ENCODE peak calls at places on chromosomes 1 and 21, in five cellular contexts. Q is H9, D is H1, Z is neuronal stem cell, M is IMR-90. L is an unnamed sample. For H3K9me3, the result is how much of the 10 kb centered on the place peaks cover.

GRCh38 chr1:161531986-161532875 is 7.9 kb downstream of the HSPA6 start:
- DNase-seq in D (no peak), Z (peak), M (peak), Q (peak), L (no peak)

GRCh38 chr1:167871331-167871730 is 42.6 kb downstream of the ADCY10 start:
- DNase-seq in M (peak), Q (no peak), D (no peak), Z (no peak), L (no peak)

GRCh38 chr1:17200756-17201155 is 4.2 kb upstream of the PADI1 start:
- DNase-seq in D (no peak), Z (no peak), Q (no peak), M (no peak), L (no peak)

GRCh38 chr1:12405325-12406217 is 175.7 kb downstream of the VPS13D start:
- DNase-seq in Q (no peak), M (peak), D (no peak), Z (no peak), L (peak)

GRCh38 chr21:37273440-37273839 is 6.3 kb upstream of the VPS26C start:
- DNase-seq in M (no peak), Q (no peak), Z (no peak), D (no peak), L (no peak)

GRCh38 chr1:221439734-221440436 is 302.0 kb downstream of the DUSP10 start:
- DNase-seq in Q (no peak), M (peak), D (no peak), Z (no peak), L (peak)

GRCh38 chr1:201713093-201713810 is 115.7 kb upstream of the IPO9 start:
- DNase-seq in M (peak), Q (no peak), Z (no peak), D (no peak), L (peak)

GRCh38 chr1:160149706-160150105 is 1.7 kb upstream of the ATP1A4 start:
- DNase-seq in Z (no peak), Q (no peak), D (no peak), M (peak), L (no peak)

GRCh38 chr1:30010506-30011106 is 712.8 kb downstream of the MATN1 start:
- DNase-seq in M (no peak), Q (no peak), D (no peak), Z (no peak), L (no peak)

GRCh38 chr21:35010450-35010849 is 38.7 kb downstream of the RUNX1 start:
- DNase-seq in D (no peak), Z (no peak), Q (no peak), M (no peak), L (no peak)

GRCh38 chr1:230753586-230754251 is 6.5 kb downstream of the CAPN9 start:
- DNase-seq in Q (peak), Z (peak), M (no peak), D (peak), L (peak)

GRCh38 chr1:175599212-175599681 is 144.1 kb downstream of the TNR start:
- DNase-seq in M (no peak), Z (peak), Q (peak), D (no peak), L (peak)

GRCh38 chr1:107669996-107670395 is 295.0 kb downstream of the VAV3 start:
- DNase-seq in D (no peak), Z (no peak), M (peak), Q (no peak), L (no peak)

GRCh38 chr1:204736861-204737260 is 51.3 kb upstream of the LRRN2 start:
- DNase-seq in Z (no peak), Q (no peak), D (no peak), M (no peak), L (no peak)

GRCh38 chr21:46130721-46131720 is 24.4 kb downstream of the FTCD start:
- DNase-seq in M (no peak), D (no peak), Q (no peak), Z (no peak), L (peak)

GRCh38 chr21:31310750-31311149 is 33.3 kb downstream of the TIAM1 start:
- DNase-seq in Z (no peak), M (peak), D (no peak), Q (no peak), L (peak)

GRCh38 chr1:178485467-178486098 is 11.2 kb downstream of the CLEC20A start:
- DNase-seq in D (no peak), Q (no peak), Z (no peak), M (no peak), L (no peak)

GRCh38 chr1:219792337-219793021 is 135.9 kb downstream of the SLC30A10 start:
- DNase-seq in Z (no peak), Q (no peak), M (peak), D (no peak), L (no peak)

GRCh38 chr1:30539856-30540243 is 183.5 kb downstream of the MATN1 start:
- DNase-seq in M (no peak), Q (no peak), D (no peak), Z (no peak), L (no peak)

GRCh38 chr21:41950941-41951408 is 2.8 kb downstream of the C2CD2 start:
- DNase-seq in Q (peak), M (no peak), Z (no peak), D (no peak), L (no peak)

GRCh38 chr1:49252917-49253316 is 476.2 kb upstream of the BEND5 start:
- DNase-seq in Q (no peak), D (no peak), Z (no peak), M (no peak), L (no peak)

GRCh38 chr1:49251385-49251784 is 474.7 kb upstream of the BEND5 start:
- DNase-seq in D (no peak), Q (peak), Z (no peak), M (no peak), L (no peak)
- H3K9me3 ChIP-seq in D (half or more), Q (under half), Z (under half), M (under half), L (under half)

GRCh38 chr1:240036526-240036925 is 55.2 kb upstream of the FMN2 start:
- DNase-seq in Z (no peak), D (no peak), Q (no peak), M (no peak), L (no peak)
- H2BK15ac ChIP-seq in Z (no peak), D (no peak), Q (no peak), M (no peak), L (no peak)

GRCh38 chr1:33163621-33164071 is 18.2 kb downstream of the TRIM62 start:
- DNase-seq in Z (no peak), D (no peak), Q (peak), M (peak), L (peak)

GRCh38 chr1:33167650-33168447 is 14.0 kb downstream of the TRIM62 start:
- DNase-seq in D (no peak), Z (no peak), Q (no peak), M (no peak), L (no peak)

GRCh38 chr1:33164120-33164519 is 17.7 kb downstream of the TRIM62 start:
- DNase-seq in D (no peak), Z (no peak), Q (no peak), M (no peak), L (no peak)

GRCh38 chr1:33165809-33166208 is 16.0 kb downstream of the TRIM62 start:
- DNase-seq in Q (no peak), D (no peak), Z (no peak), M (no peak), L (no peak)

DNA sequence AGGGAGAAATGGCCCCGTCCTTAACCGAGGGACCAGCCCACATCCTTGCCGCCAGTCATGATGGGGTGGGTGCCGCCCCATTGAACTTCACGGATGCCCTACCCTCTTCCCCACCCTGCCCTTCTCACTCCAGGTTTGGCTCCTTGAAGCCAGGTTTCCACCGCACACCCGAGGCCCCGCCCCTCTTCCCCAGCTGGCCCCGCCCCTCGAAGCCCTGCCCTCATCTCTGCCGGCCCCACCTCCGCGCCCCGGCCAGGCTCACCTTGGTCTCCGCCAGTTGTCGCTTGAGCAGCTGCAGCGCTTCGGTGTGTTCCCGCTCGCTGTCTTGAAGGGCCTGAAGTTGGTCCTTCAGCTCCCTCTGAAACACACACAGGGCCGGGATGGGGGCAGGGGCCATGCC is 16.6 kb downstream of the TRIM62 start:
- DNase-seq in M (no peak), D (no peak), Z (no peak), Q (peak), L (no peak)
- H4K8ac ChIP-seq in M (no peak), D (peak), Z (no peak), Q (no peak), L (peak)

GRCh38 chr1:163914785-163915413 is 593.1 kb downstream of the NUF2 start:
- DNase-seq in Q (no peak), D (no peak), M (no peak), Z (no peak), L (no peak)
- H3K9me3 ChIP-seq in Q (under half), D (under half), M (under half), Z (under half), L (under half)

GRCh38 chr1:43269627-43270375 is at the start of gene TMEM125:
- DNase-seq in Q (peak), Z (no peak), D (no peak), M (no peak), L (no peak)

GRCh38 chr1:43266881-43267280 is 2.9 kb upstream of the TMEM125 start:
- DNase-seq in D (no peak), Q (no peak), M (no peak), Z (no peak), L (no peak)

GRCh38 chr1:43265431-43265830 is 4.4 kb upstream of the TMEM125 start:
- DNase-seq in Q (no peak), D (no peak), Z (no peak), M (no peak), L (no peak)

GRCh38 chr1:43267291-43267805 is 2.4 kb upstream of the TMEM125 start:
- DNase-seq in D (no peak), M (peak), Q (peak), Z (no peak), L (peak)

DNA sequence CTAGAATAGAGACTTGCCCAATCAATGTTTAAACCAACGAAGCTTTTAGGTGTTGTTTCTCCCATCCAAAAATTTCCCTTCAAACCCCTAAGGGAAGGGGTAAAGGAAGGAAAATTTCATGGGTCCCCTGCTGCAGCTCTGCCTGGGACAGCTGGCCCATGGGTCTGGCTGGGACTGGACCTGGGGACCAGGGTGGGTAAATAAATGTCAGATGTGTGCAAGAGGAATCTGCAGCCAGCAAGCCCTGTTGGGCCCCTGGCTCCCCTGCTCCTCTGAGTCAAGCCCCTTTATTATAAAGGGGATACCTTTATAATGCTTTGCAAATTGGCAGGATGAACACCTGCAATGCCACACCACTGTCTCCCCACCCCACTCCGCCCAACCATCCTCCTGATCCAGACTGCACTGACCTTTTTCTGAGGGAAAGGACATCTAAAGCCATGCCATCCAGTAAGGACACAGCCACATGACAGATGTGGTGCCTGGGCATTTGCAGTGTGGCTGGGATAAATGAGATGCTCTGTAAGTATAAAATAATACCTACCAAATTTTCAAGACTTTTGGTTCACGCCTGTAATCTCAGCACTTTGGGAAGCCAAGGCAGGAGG is 1.9 kb upstream of the TMEM125 start:
- DNase-seq in Q (no peak), Z (no peak), D (no peak), M (no peak), L (no peak)
- H2BK15ac ChIP-seq in Q (no peak), Z (no peak), D (no peak), M (no peak), L (no peak)

DNA sequence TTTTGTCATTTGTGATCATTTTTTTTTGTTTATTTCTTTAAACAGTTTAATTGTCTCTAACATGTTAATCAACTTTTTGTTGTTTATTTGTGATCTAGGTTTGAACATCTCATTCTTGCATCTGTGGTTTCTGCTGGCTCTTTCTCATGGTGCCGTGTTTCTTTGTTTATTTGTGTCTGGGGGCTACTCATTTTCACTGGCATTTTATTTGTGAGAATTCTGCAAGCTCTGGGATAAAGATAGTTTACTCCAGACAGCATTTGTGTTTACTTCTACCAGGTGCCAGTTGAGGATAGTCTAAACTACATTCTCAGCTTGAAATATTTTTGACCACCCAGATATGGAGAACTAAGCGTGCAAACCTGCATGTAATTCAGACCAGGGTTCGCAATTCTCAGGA is 508.6 kb downstream of the KIF26B start:
- DNase-seq in Q (no peak), M (no peak), Z (no peak), D (no peak), L (peak)
- H4K8ac ChIP-seq in Q (no peak), M (no peak), Z (no peak), D (no peak), L (no peak)

GRCh38 chr1:234985007-234985370 is 143.6 kb downstream of the TOMM20 start:
- DNase-seq in Q (no peak), D (no peak), M (no peak), Z (no peak), L (no peak)

GRCh38 chr1:234985531-234986294 is 142.9 kb downstream of the TOMM20 start:
- DNase-seq in Q (no peak), D (no peak), Z (no peak), M (no peak), L (no peak)

GRCh38 chr1:234981758-234982157 is 146.9 kb downstream of the TOMM20 start:
- DNase-seq in M (no peak), D (no peak), Z (no peak), Q (no peak), L (no peak)

GRCh38 chr1:234980657-234981396 is 147.8 kb downstream of the TOMM20 start:
- DNase-seq in D (no peak), Q (no peak), M (peak), Z (no peak), L (peak)

DNA sequence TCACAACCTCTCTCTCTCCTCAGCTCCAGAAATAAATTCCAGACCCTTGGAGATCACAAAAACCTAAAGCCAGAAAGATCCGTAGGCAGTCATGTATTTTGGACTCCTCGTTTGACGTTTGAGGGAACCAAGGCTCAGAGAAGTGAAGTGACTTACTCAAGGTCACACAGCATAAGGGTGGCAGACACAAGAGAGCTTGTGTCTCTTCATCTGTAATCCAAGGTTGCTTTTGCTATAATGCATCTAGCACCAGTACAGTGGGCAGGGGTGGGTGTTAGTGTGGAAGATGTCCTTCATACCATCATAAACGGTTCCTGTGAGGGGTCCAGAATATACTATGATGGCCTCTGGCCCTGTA is 145.1 kb downstream of the TOMM20 start:
- DNase-seq in Q (no peak), Z (no peak), D (no peak), M (no peak), L (no peak)
- H3K9me3 ChIP-seq in Q (under half), Z (under half), D (under half), M (under half), L (under half)

GRCh38 chr1:81430236-81430635 is 370.5 kb upstream of the ADGRL2 start:
- DNase-seq in M (no peak), Z (no peak), D (no peak), Q (no peak), L (no peak)
- H2BK15ac ChIP-seq in M (no peak), Z (no peak), D (no peak), Q (no peak), L (no peak)

DNA sequence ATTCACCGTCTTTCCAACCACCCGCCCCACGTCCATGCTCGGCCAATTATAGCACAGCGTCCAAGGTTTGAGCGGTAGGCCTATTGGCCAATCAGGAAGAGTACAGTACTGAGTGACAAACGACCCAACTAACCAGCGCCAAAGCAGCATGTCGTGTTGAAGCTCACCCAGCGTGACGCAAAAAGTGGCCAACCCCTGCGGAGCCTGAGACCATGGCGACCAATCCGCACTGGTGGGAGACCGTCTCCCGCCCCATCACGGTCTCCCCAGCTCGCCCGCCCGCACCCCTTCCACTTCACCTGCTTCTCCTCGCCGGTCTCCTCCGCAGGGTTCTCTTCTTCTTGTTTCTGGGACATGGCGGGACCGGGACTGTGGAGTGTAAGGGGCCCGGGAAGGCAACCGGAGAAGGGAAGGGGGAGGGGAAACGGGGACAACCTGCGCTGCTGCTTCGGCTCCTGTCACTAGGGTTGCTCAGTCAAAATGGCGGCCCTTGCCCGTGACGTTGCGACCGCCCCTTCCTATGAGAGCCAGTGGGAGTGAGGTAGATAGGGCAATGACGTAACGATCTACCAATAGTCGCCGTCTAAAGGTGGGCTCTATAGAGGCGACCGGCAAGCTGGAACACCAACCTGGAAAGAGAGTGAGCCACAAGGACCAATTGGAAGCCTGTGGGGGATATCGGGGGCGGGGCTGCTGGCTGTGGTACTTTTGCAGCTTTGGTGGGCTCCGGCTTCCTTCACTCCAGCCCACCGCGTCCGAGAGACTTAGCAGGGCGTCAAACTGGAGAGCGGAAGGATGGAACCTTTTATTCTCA is at the start of gene ENSA:
- DNase-seq in Q (peak), Z (peak), D (peak), M (peak), L (peak)
- H4K8ac ChIP-seq in Q (no peak), Z (no peak), D (peak), M (peak), L (peak)

GRCh38 chr1:2860476-2861142 is 59.1 kb upstream of the TTC34 start:
- DNase-seq in Z (no peak), Q (no peak), D (no peak), M (no peak), L (no peak)
- H3K9me3 ChIP-seq in Z (under half), Q (half or more), D (half or more), M (half or more), L (under half)

L was measured in mesenchymal stem cell.